ENCODE peak calls at places on chromosomes 2 and 18, in six cellular contexts. One of them, this sample, is unnamed.

GRCh38 chr2:62474173-62474572 is 31.8 kb downstream of the TMEM17 start:
- DNase-seq in ovary: no peak
- DNase-seq in uterus: no peak
- DNase-seq in cardiac muscle cell: no peak
- DNase-seq in adrenal gland: no peak
- DNase-seq in CD8-positive, alpha-beta T cell: no peak
- DNase-seq in this sample: no peak

GRCh38 chr18:7084766-7085080 is 32.9 kb downstream of the LAMA1 start:
- DNase-seq in ovary: no peak
- DNase-seq in cardiac muscle cell: no peak
- DNase-seq in uterus: no peak
- DNase-seq in CD8-positive, alpha-beta T cell: no peak
- DNase-seq in adrenal gland: no peak
- DNase-seq in this sample: no peak

GRCh38 chr2:38039111-38039510 is 36.8 kb downstream of the CYP1B1 start:
- DNase-seq in adrenal gland: no peak
- DNase-seq in ovary: no peak
- DNase-seq in uterus: no peak
- DNase-seq in cardiac muscle cell: no peak
- DNase-seq in CD8-positive, alpha-beta T cell: no peak
- DNase-seq in this sample: no peak

GRCh38 chr18:63213331-63213900 is 106.2 kb downstream of the BCL2 start:
- DNase-seq in uterus: no peak
- DNase-seq in ovary: no peak
- DNase-seq in adrenal gland: no peak
- DNase-seq in CD8-positive, alpha-beta T cell: no peak
- DNase-seq in cardiac muscle cell: peak; percentile 25
- DNase-seq in this sample: no peak

GRCh38 chr18:36697905-36698304 is 130.9 kb downstream of the TPGS2 start:
- DNase-seq in ovary: no peak
- DNase-seq in cardiac muscle cell: no peak
- DNase-seq in uterus: no peak
- DNase-seq in CD8-positive, alpha-beta T cell: no peak
- DNase-seq in adrenal gland: no peak
- DNase-seq in this sample: no peak

GRCh38 chr2:26712486-26713465 is 20.3 kb downstream of the KCNK3 start:
- DNase-seq in cardiac muscle cell: no peak
- DNase-seq in CD8-positive, alpha-beta T cell: no peak
- DNase-seq in adrenal gland: peak; percentile 78
- DNase-seq in ovary: no peak
- DNase-seq in uterus: no peak
- DNase-seq in this sample: peak; percentile 37

GRCh38 chr2:133993160-133993559 is 260.7 kb upstream of the MGAT5 start:
- DNase-seq in uterus: no peak
- DNase-seq in cardiac muscle cell: peak; percentile 53
- DNase-seq in CD8-positive, alpha-beta T cell: no peak
- DNase-seq in adrenal gland: no peak
- DNase-seq in ovary: no peak
- DNase-seq in this sample: no peak

GRCh38 chr18:73959341-73959740 is 188.3 kb downstream of the FBXO15 start:
- DNase-seq in ovary: no peak
- DNase-seq in uterus: no peak
- DNase-seq in cardiac muscle cell: no peak
- DNase-seq in CD8-positive, alpha-beta T cell: no peak
- DNase-seq in adrenal gland: no peak
- DNase-seq in this sample: no peak

GRCh38 chr2:164479460-164479859 is 141.8 kb downstream of the GRB14 start:
- DNase-seq in cardiac muscle cell: peak; percentile 62
- DNase-seq in CD8-positive, alpha-beta T cell: no peak
- DNase-seq in adrenal gland: no peak
- DNase-seq in uterus: no peak
- DNase-seq in ovary: peak; percentile 33
- DNase-seq in this sample: no peak

GRCh38 chr2:12732663-12733062 is 15.9 kb downstream of the TRIB2 start:
- DNase-seq in ovary: no peak
- DNase-seq in CD8-positive, alpha-beta T cell: no peak
- DNase-seq in uterus: peak; percentile 52
- DNase-seq in cardiac muscle cell: no peak
- DNase-seq in adrenal gland: peak; percentile 51
- DNase-seq in this sample: peak; percentile 81

GRCh38 chr2:228827056-228827455 is 444.0 kb downstream of the PID1 start:
- DNase-seq in cardiac muscle cell: no peak
- DNase-seq in CD8-positive, alpha-beta T cell: no peak
- DNase-seq in uterus: no peak
- DNase-seq in adrenal gland: no peak
- DNase-seq in ovary: no peak
- DNase-seq in this sample: no peak

GRCh38 chr2:54083440-54083839 is 32.0 kb upstream of the ACYP2 start:
- DNase-seq in uterus: no peak
- DNase-seq in adrenal gland: no peak
- DNase-seq in cardiac muscle cell: no peak
- DNase-seq in CD8-positive, alpha-beta T cell: no peak
- DNase-seq in ovary: no peak
- DNase-seq in this sample: no peak

GRCh38 chr18:76467371-76468190 is 27.5 kb downstream of the ZNF516 start:
- DNase-seq in adrenal gland: no peak
- DNase-seq in uterus: peak; percentile 23
- DNase-seq in CD8-positive, alpha-beta T cell: no peak
- DNase-seq in cardiac muscle cell: no peak
- DNase-seq in ovary: no peak
- DNase-seq in this sample: no peak

GRCh38 chr2:70767699-70768584 is at the start of gene ADD2:
- DNase-seq in cardiac muscle cell: peak; percentile 83
- DNase-seq in ovary: peak; percentile 12
- DNase-seq in CD8-positive, alpha-beta T cell: no peak
- DNase-seq in adrenal gland: peak; percentile 22
- DNase-seq in uterus: no peak
- DNase-seq in this sample: peak; percentile 74

GRCh38 chr2:69076601-69077000 is 63.6 kb downstream of the ANTXR1 start:
- DNase-seq in adrenal gland: no peak
- DNase-seq in ovary: no peak
- DNase-seq in cardiac muscle cell: no peak
- DNase-seq in CD8-positive, alpha-beta T cell: no peak
- DNase-seq in uterus: no peak
- DNase-seq in this sample: no peak
- H3K27ac ChIP-seq in adrenal gland: no peak overlapping the region
- H3K27ac ChIP-seq in ovary: no peak overlapping the region
- H3K27ac ChIP-seq in cardiac muscle cell: no peak overlapping the region
- H3K27ac ChIP-seq in CD8-positive, alpha-beta T cell: no peak overlapping the region
- H3K27ac ChIP-seq in uterus: no peak overlapping the region
- H3K27ac ChIP-seq in this sample: no peak overlapping the region

GRCh38 chr2:25258814-25259743 is 82.6 kb downstream of the DNMT3A start:
- DNase-seq in uterus: no peak
- DNase-seq in ovary: no peak
- DNase-seq in CD8-positive, alpha-beta T cell: no peak
- DNase-seq in adrenal gland: no peak
- DNase-seq in cardiac muscle cell: no peak
- DNase-seq in this sample: no peak

GRCh38 chr2:25259744-25260124 is 82.0 kb downstream of the DNMT3A start:
- DNase-seq in ovary: no peak
- DNase-seq in uterus: no peak
- DNase-seq in adrenal gland: no peak
- DNase-seq in cardiac muscle cell: peak; percentile 61
- DNase-seq in CD8-positive, alpha-beta T cell: no peak
- DNase-seq in this sample: no peak

GRCh38 chr2:25265802-25266201 is 75.9 kb downstream of the DNMT3A start:
- DNase-seq in uterus: no peak
- DNase-seq in ovary: no peak
- DNase-seq in cardiac muscle cell: no peak
- DNase-seq in CD8-positive, alpha-beta T cell: peak; percentile 19
- DNase-seq in adrenal gland: no peak
- DNase-seq in this sample: no peak

GRCh38 chr2:25265022-25265421 is 76.7 kb downstream of the DNMT3A start:
- DNase-seq in adrenal gland: no peak
- DNase-seq in uterus: no peak
- DNase-seq in ovary: no peak
- DNase-seq in cardiac muscle cell: no peak
- DNase-seq in CD8-positive, alpha-beta T cell: no peak
- DNase-seq in this sample: no peak

GRCh38 chr2:25262288-25262687 is 79.4 kb downstream of the DNMT3A start:
- DNase-seq in cardiac muscle cell: no peak
- DNase-seq in CD8-positive, alpha-beta T cell: no peak
- DNase-seq in ovary: no peak
- DNase-seq in uterus: no peak
- DNase-seq in adrenal gland: no peak
- DNase-seq in this sample: no peak
- H3K4me1 ChIP-seq in cardiac muscle cell: peaks cover 31% of the 10 kb centered on the region
- H3K4me1 ChIP-seq in CD8-positive, alpha-beta T cell: peaks cover 43% of the 10 kb centered on the region
- H3K4me1 ChIP-seq in ovary: peaks cover 5% of the 10 kb centered on the region
- H3K4me1 ChIP-seq in uterus: no peaks in the 10 kb centered on the region
- H3K4me1 ChIP-seq in adrenal gland: peaks cover 5% of the 10 kb centered on the region
- H3K4me1 ChIP-seq in this sample: no peaks in the 10 kb centered on the region

GRCh38 chr2:126658316-126658909 is 2.5 kb downstream of the GYPC start:
- DNase-seq in uterus: no peak
- DNase-seq in CD8-positive, alpha-beta T cell: no peak
- DNase-seq in adrenal gland: no peak
- DNase-seq in ovary: no peak
- DNase-seq in cardiac muscle cell: no peak
- DNase-seq in this sample: no peak

GRCh38 chr2:126661001-126661400 is 5.0 kb downstream of the GYPC start:
- DNase-seq in adrenal gland: no peak
- DNase-seq in cardiac muscle cell: no peak
- DNase-seq in uterus: no peak
- DNase-seq in ovary: no peak
- DNase-seq in CD8-positive, alpha-beta T cell: no peak
- DNase-seq in this sample: no peak

GRCh38 chr2:126661702-126662465 is 5.9 kb downstream of the GYPC start:
- DNase-seq in adrenal gland: no peak
- DNase-seq in cardiac muscle cell: no peak
- DNase-seq in uterus: no peak
- DNase-seq in ovary: no peak
- DNase-seq in CD8-positive, alpha-beta T cell: no peak
- DNase-seq in this sample: no peak

GRCh38 chr2:126658910-126659613 is 3.1 kb downstream of the GYPC start:
- DNase-seq in uterus: peak; percentile 64
- DNase-seq in cardiac muscle cell: peak; percentile 77
- DNase-seq in adrenal gland: peak; percentile 79
- DNase-seq in ovary: peak; percentile 64
- DNase-seq in CD8-positive, alpha-beta T cell: no peak
- DNase-seq in this sample: no peak

DNA sequence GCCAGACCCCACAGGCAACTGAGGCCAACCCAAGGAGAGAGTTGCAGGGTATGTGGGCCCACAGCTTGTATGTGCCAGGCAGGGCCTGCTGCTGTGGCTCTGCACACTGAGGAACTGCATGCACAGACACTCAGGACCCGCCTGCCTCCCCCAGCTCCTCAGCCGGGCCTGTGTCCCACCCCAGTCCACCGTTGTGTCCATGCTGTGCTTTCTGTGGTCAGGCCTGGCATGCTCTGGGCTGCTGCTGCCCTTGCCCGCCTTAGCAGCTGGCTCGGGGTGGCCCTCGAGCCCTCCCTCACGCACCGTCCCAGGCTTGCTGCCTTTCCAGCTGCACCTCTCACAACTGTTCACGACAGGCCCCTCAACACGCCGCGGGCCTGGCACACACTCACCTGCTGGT is 4.1 kb downstream of the GYPC start:
- DNase-seq in cardiac muscle cell: no peak
- DNase-seq in adrenal gland: no peak
- DNase-seq in ovary: peak; percentile 31
- DNase-seq in CD8-positive, alpha-beta T cell: no peak
- DNase-seq in uterus: no peak
- DNase-seq in this sample: no peak
- H3K27ac ChIP-seq in cardiac muscle cell: no peak overlapping the region
- H3K27ac ChIP-seq in adrenal gland: peak overlapping the region; percentile 98
- H3K27ac ChIP-seq in ovary: peak overlapping the region; percentile 5
- H3K27ac ChIP-seq in CD8-positive, alpha-beta T cell: peak overlapping the region; percentile 87
- H3K27ac ChIP-seq in uterus: peak overlapping the region; percentile 98
- H3K27ac ChIP-seq in this sample: no peak overlapping the region

GRCh38 chr2:157439792-157440186 is 4.1 kb downstream of the CYTIP start:
- DNase-seq in cardiac muscle cell: no peak
- DNase-seq in CD8-positive, alpha-beta T cell: no peak
- DNase-seq in adrenal gland: no peak
- DNase-seq in uterus: no peak
- DNase-seq in ovary: no peak
- DNase-seq in this sample: no peak
- H3K4me1 ChIP-seq in cardiac muscle cell: no peaks in the 10 kb centered on the region
- H3K4me1 ChIP-seq in CD8-positive, alpha-beta T cell: peaks cover 2% of the 10 kb centered on the region
- H3K4me1 ChIP-seq in adrenal gland: no peaks in the 10 kb centered on the region
- H3K4me1 ChIP-seq in uterus: no peaks in the 10 kb centered on the region
- H3K4me1 ChIP-seq in ovary: no peaks in the 10 kb centered on the region
- H3K4me1 ChIP-seq in this sample: peaks cover 5% of the 10 kb centered on the region

DNA sequence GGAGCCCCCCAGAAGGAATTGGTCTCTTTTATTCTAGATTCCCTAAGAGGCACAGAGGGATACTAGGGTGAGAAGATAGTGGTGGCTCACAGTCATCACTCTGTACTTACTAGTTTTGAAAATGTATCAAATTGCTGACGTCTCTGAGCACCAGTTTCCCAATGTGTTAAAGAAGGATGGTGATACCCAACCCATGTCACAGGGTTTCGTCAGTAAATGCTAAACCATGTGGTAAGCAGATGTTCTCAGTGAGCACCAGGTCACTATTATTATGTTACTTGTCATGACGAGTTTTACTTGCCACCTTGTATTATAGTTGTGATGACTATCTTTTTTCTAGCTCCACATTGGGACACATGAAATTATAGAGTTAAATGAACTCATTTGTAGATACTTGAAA is 54.7 kb downstream of the NEDD4L start:
- DNase-seq in uterus: no peak
- DNase-seq in CD8-positive, alpha-beta T cell: no peak
- DNase-seq in ovary: no peak
- DNase-seq in cardiac muscle cell: no peak
- DNase-seq in adrenal gland: no peak
- DNase-seq in this sample: no peak
- H3K27ac ChIP-seq in uterus: no peak overlapping the region
- H3K27ac ChIP-seq in CD8-positive, alpha-beta T cell: no peak overlapping the region
- H3K27ac ChIP-seq in ovary: no peak overlapping the region
- H3K27ac ChIP-seq in cardiac muscle cell: no peak overlapping the region
- H3K27ac ChIP-seq in adrenal gland: peak overlapping the region; percentile 81
- H3K27ac ChIP-seq in this sample: peak overlapping the region; percentile 78

GRCh38 chr18:79332601-79333000 is 63.1 kb upstream of the NFATC1 start:
- DNase-seq in uterus: no peak
- DNase-seq in adrenal gland: no peak
- DNase-seq in cardiac muscle cell: no peak
- DNase-seq in ovary: no peak
- DNase-seq in CD8-positive, alpha-beta T cell: no peak
- DNase-seq in this sample: no peak
- H3K4me1 ChIP-seq in uterus: no peaks in the 10 kb centered on the region
- H3K4me1 ChIP-seq in adrenal gland: no peaks in the 10 kb centered on the region
- H3K4me1 ChIP-seq in cardiac muscle cell: no peaks in the 10 kb centered on the region
- H3K4me1 ChIP-seq in ovary: no peaks in the 10 kb centered on the region
- H3K4me1 ChIP-seq in CD8-positive, alpha-beta T cell: no peaks in the 10 kb centered on the region
- H3K4me1 ChIP-seq in this sample: peaks cover 4% of the 10 kb centered on the region

GRCh38 chr2:177392373-177393246 is at the start of gene AGPS:
- DNase-seq in adrenal gland: peak; percentile 74
- DNase-seq in uterus: peak; percentile 50
- DNase-seq in CD8-positive, alpha-beta T cell: peak; percentile 50
- DNase-seq in ovary: peak; percentile 71
- DNase-seq in cardiac muscle cell: peak; percentile 83
- DNase-seq in this sample: peak; percentile 87
- H3K27ac ChIP-seq in adrenal gland: peak within 1 kb of the TSS; percentile 70
- H3K27ac ChIP-seq in uterus: peak within 1 kb of the TSS; percentile 70
- H3K27ac ChIP-seq in CD8-positive, alpha-beta T cell: peak within 1 kb of the TSS; percentile 55
- H3K27ac ChIP-seq in ovary: peak within 1 kb of the TSS; percentile 33
- H3K27ac ChIP-seq in cardiac muscle cell: peak within 1 kb of the TSS; percentile 56
- H3K27ac ChIP-seq in this sample: peak within 1 kb of the TSS; percentile 46

GRCh38 chr2:64837116-64837704 is 152.0 kb upstream of the SLC1A4 start:
- DNase-seq in adrenal gland: peak; percentile 48
- DNase-seq in uterus: no peak
- DNase-seq in CD8-positive, alpha-beta T cell: no peak
- DNase-seq in ovary: peak; percentile 47
- DNase-seq in cardiac muscle cell: no peak
- DNase-seq in this sample: no peak
- H3K4me1 ChIP-seq in adrenal gland: no peaks in the 10 kb centered on the region
- H3K4me1 ChIP-seq in uterus: no peaks in the 10 kb centered on the region
- H3K4me1 ChIP-seq in CD8-positive, alpha-beta T cell: no peaks in the 10 kb centered on the region
- H3K4me1 ChIP-seq in ovary: peaks cover 6% of the 10 kb centered on the region
- H3K4me1 ChIP-seq in cardiac muscle cell: no peaks in the 10 kb centered on the region
- H3K4me1 ChIP-seq in this sample: no peaks in the 10 kb centered on the region